ENCODE peak calls at places on chromosomes 16 and 17, in six cellular contexts. I is mesothelial cell of epicardium, Q is cardiac fibroblast, Z is AG09309, R is body of pancreas, B is RWPE1. U is an unnamed sample.

GRCh38 chr16:53756329-53756996 is 52.5 kb downstream of the FTO start:
- DNase-seq in I (no peak), Q (no peak), Z (no peak), R (no peak), B (no peak), U (no peak)

GRCh38 chr17:30526401-30526800 is 49.2 kb downstream of the GOSR1 start:
- DNase-seq in I (no peak), Q (no peak), Z (no peak), R (no peak), B (no peak), U (no peak)

GRCh38 chr16:49472598-49472997 is 99.0 kb downstream of the C16orf78 start:
- DNase-seq in I (no peak), Q (no peak), Z (no peak), R (no peak), B (no peak), U (no peak)

GRCh38 chr16:66521951-66522771 is 27.8 kb downstream of the TK2 start:
- DNase-seq in I (no peak), Q (peak), Z (no peak), R (no peak), B (no peak), U (peak)

GRCh38 chr16:2015117-2015946 is 4.3 kb upstream of the NPW start:
- DNase-seq in I (no peak), Q (peak), Z (no peak), R (no peak), B (peak), U (no peak)

GRCh38 chr17:45823598-45823997 is 21.1 kb upstream of the SPPL2C start:
- DNase-seq in I (no peak), Q (no peak), Z (no peak), R (no peak), B (no peak), U (no peak)

GRCh38 chr17:32596666-32597065 is 109.9 kb downstream of the CDK5R1 start:
- DNase-seq in I (no peak), Q (peak), Z (no peak), R (no peak), B (no peak), U (no peak)

GRCh38 chr17:62179525-62180161 is 114.6 kb upstream of the MED13 start:
- DNase-seq in I (no peak), Q (peak), Z (peak), R (no peak), B (peak), U (no peak)

GRCh38 chr17:19260958-19261357 is 23.8 kb downstream of the EPN2 start:
- DNase-seq in I (no peak), Q (no peak), Z (no peak), R (no peak), B (peak), U (no peak)

GRCh38 chr16:69318911-69319289 is 7.8 kb downstream of the VPS4A start:
- DNase-seq in I (no peak), Q (no peak), Z (no peak), R (no peak), B (no peak), U (no peak)

GRCh38 chr17:671076-671762 is 43.4 kb downstream of the VPS53 start:
- DNase-seq in I (no peak), Q (no peak), Z (no peak), R (no peak), B (no peak), U (no peak)

GRCh38 chr16:61871837-61872777 is 164.1 kb downstream of the CDH8 start:
- DNase-seq in I (no peak), Q (no peak), Z (no peak), R (no peak), B (no peak), U (no peak)

GRCh38 chr16:5882087-5882661 is 784.6 kb upstream of the EEF2KMT start:
- DNase-seq in I (no peak), Q (no peak), Z (no peak), R (no peak), B (no peak), U (no peak)

GRCh38 chr17:82569621-82570020 is 50.1 kb downstream of the FOXK2 start:
- DNase-seq in I (no peak), Q (no peak), Z (no peak), R (no peak), B (no peak), U (no peak)

GRCh38 chr17:76248013-76248782 is 7.9 kb upstream of the RNF157 start:
- DNase-seq in I (no peak), Q (no peak), Z (no peak), R (no peak), B (no peak), U (no peak)

GRCh38 chr16:19524356-19524865 is 669 bp downstream of the CCP110 start:
- DNase-seq in I (no peak), Q (no peak), Z (no peak), R (no peak), B (peak), U (no peak)

GRCh38 chr16:30018731-30019158 is 4.3 kb upstream of the C16orf92 start:
- DNase-seq in I (no peak), Q (peak), Z (no peak), R (no peak), B (no peak), U (no peak)

GRCh38 chr17:6177941-6178694 is 107.9 kb downstream of the WSCD1 start:
- DNase-seq in I (no peak), Q (no peak), Z (no peak), R (no peak), B (no peak), U (no peak)

GRCh38 chr17:40351185-40352043 is 13.1 kb downstream of the GJD3 start:
- DNase-seq in I (no peak), Q (no peak), Z (no peak), R (no peak), B (no peak), U (no peak)

GRCh38 chr17:17944253-17944652 is 27.9 kb downstream of the TOM1L2 start:
- DNase-seq in I (no peak), Q (no peak), Z (no peak), R (no peak), B (no peak), U (no peak)

GRCh38 chr17:70871180-70871818 is 702.0 kb downstream of the KCNJ2 start:
- DNase-seq in I (no peak), Q (no peak), Z (no peak), R (no peak), B (no peak), U (no peak)

GRCh38 chr17:45262516-45263476 is 902 bp upstream of the SPATA32 start:
- DNase-seq in I (no peak), Q (peak), Z (no peak), R (no peak), B (no peak), U (no peak)

GRCh38 chr16:79716645-79717323 is 116.2 kb upstream of the MAF start:
- DNase-seq in I (no peak), Q (peak), Z (no peak), R (no peak), B (no peak), U (no peak)

GRCh38 chr17:50949128-50950001 is 83.2 kb upstream of the TOB1 start:
- DNase-seq in I (no peak), Q (no peak), Z (no peak), R (no peak), B (no peak), U (peak)

GRCh38 chr17:76173474-76173873 is 32.4 kb upstream of the FOXJ1 start:
- DNase-seq in I (no peak), Q (no peak), Z (no peak), R (no peak), B (no peak), U (no peak)

GRCh38 chr16:13997933-13998332 is 73.2 kb upstream of the MRTFB start:
- DNase-seq in I (no peak), Q (no peak), Z (no peak), R (no peak), B (no peak), U (no peak)

GRCh38 chr17:51818777-51819176 is 339.7 kb downstream of the CA10 start:
- DNase-seq in I (no peak), Q (no peak), Z (no peak), R (no peak), B (no peak), U (no peak)

GRCh38 chr16:85524630-85525463 is 88.3 kb upstream of the GSE1 start:
- DNase-seq in I (no peak), Q (peak), Z (no peak), R (no peak), B (peak), U (no peak)

GRCh38 chr17:9271989-9272388 is 250.7 kb downstream of the NTN1 start:
- DNase-seq in I (no peak), Q (no peak), Z (no peak), R (no peak), B (no peak), U (no peak)
- TF ChIP-seq CTCF in I (no peak), Q (no peak), Z (no peak), R (no peak), B (no peak), U (no peak)

GRCh38 chr17:14299261-14300093 is 1.4 kb upstream of the HS3ST3B1 start:
- DNase-seq in I (no peak), Q (peak), Z (no peak), R (peak), B (no peak), U (peak)

GRCh38 chr17:14298221-14298994 is 2.5 kb upstream of the HS3ST3B1 start:
- DNase-seq in I (no peak), Q (no peak), Z (no peak), R (no peak), B (no peak), U (no peak)

GRCh38 chr17:14295676-14296075 is 5.2 kb upstream of the HS3ST3B1 start:
- DNase-seq in I (no peak), Q (no peak), Z (no peak), R (no peak), B (no peak), U (no peak)

GRCh38 chr17:14296511-14296910 is 4.4 kb upstream of the HS3ST3B1 start:
- DNase-seq in I (no peak), Q (no peak), Z (no peak), R (no peak), B (no peak), U (no peak)

GRCh38 chr17:14297161-14297851 is 3.6 kb upstream of the HS3ST3B1 start:
- DNase-seq in I (no peak), Q (peak), Z (no peak), R (peak), B (no peak), U (peak)
- TF ChIP-seq CTCF in I (no peak), Q (peak), Z (peak), R (no peak), B (peak), U (no peak)

DNA sequence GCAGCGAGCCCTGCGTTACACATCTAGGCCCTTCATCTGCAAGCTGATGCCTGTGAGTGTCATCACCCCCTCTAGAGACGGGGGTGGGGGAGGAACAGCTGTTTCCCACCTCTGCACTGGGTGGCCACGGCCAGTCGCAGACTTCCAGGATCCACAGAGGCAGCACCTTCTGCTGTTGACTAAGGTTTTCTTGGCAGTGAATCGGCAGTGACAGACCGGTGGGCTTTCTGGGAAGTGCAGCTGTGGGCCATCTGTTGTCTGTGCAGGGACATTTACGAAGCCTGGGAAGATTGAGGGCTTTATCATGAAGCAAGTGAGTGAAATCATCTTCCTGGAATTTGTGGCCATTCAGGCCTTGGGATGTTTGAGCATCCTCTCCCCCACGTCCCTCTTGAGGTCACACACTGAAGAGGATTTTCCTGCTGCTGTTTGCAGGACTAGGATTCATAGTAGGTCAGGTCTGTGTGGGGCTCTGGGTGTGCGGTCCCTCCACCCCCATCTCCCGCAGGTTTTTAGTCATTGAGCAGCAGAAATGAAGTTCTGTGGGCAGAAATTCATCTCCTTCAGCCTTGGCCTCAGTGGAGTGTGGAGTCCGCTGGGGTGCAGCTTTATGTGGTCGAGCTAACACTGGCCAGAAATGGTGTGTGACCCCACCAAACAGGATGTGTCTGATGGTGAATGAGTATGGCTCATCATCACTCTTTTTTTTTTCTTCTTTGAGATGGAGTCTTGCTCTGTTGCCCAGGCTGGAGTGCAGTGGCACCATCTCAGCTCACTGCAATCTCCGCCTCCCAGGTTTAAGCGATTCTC is 12.0 kb downstream of the PGS1 start:
- DNase-seq in I (no peak), Q (peak), Z (peak), R (no peak), B (no peak), U (no peak)
- TF ChIP-seq CTCF in I (no peak), Q (peak), Z (peak), R (no peak), B (no peak), U (no peak)

GRCh38 chr16:57972285-57972684 is 1.4 kb upstream of the CNGB1 start:
- DNase-seq in I (no peak), Q (no peak), Z (no peak), R (no peak), B (no peak), U (no peak)

GRCh38 chr16:57970319-57970718 is 609 bp downstream of the CNGB1 start:
- DNase-seq in I (no peak), Q (no peak), Z (no peak), R (no peak), B (no peak), U (no peak)

GRCh38 chr16:57971848-57972247 is 920 bp upstream of the CNGB1 start:
- DNase-seq in I (no peak), Q (no peak), Z (no peak), R (no peak), B (no peak), U (no peak)

GRCh38 chr16:57969451-57970123 is 1.3 kb downstream of the CNGB1 start:
- DNase-seq in I (no peak), Q (no peak), Z (no peak), R (no peak), B (no peak), U (no peak)

DNA sequence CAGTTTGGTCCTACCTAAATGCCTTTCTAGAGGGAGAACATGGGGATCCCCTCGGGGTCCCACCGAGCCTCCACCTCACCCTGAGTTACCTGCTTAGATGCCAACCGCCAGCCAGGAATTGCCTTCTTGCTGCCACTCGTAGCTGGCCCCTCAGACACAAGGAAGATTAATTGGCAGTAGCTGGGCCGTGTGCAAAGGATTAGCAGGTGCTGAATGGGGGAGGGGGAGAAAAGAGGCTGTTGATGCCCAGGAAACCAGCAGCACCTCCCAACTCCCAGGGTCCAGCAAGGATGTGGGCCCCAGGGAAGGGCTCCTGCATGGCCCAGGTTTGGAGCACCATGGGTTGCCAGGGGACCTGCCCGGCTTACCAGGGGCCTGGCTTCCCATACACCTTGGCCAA is at the start of gene CNGB1:
- DNase-seq in I (no peak), Q (no peak), Z (no peak), R (no peak), B (no peak), U (no peak)
- TF ChIP-seq CTCF in I (no peak), Q (no peak), Z (no peak), R (no peak), B (no peak), U (no peak)

DNA sequence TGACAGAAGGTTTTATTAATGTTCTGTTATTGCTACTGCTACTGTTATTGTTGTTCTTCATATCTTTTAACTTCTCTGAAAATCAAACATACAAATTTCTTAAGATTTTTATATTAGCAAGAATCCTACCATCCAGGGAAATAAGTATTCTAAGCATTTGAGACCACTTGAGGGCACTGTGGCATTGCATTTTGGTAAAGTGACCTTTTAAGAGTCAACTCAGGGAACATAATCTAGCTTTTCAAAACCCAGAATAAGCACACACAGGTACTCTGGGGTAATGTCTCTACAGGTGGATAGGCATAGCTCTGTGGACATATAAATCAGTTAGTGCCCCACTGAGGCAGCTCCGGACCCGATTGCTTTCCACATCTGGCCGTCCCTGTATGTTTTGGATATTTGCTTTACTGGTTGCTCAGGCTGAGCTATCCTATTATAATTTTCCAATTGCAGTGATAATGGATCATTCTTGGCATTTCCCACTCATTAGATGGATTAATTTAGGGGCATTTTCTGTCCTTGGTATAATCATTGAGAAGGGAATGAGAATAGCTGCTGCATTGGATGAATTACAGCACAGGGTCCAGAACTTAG is 1425.1 kb upstream of the CDH8 start:
- DNase-seq in I (no peak), Q (peak), Z (peak), R (no peak), B (peak), U (no peak)
- TF ChIP-seq CTCF in I (peak), Q (peak), Z (peak), R (no peak), B (peak), U (no peak)

DNA sequence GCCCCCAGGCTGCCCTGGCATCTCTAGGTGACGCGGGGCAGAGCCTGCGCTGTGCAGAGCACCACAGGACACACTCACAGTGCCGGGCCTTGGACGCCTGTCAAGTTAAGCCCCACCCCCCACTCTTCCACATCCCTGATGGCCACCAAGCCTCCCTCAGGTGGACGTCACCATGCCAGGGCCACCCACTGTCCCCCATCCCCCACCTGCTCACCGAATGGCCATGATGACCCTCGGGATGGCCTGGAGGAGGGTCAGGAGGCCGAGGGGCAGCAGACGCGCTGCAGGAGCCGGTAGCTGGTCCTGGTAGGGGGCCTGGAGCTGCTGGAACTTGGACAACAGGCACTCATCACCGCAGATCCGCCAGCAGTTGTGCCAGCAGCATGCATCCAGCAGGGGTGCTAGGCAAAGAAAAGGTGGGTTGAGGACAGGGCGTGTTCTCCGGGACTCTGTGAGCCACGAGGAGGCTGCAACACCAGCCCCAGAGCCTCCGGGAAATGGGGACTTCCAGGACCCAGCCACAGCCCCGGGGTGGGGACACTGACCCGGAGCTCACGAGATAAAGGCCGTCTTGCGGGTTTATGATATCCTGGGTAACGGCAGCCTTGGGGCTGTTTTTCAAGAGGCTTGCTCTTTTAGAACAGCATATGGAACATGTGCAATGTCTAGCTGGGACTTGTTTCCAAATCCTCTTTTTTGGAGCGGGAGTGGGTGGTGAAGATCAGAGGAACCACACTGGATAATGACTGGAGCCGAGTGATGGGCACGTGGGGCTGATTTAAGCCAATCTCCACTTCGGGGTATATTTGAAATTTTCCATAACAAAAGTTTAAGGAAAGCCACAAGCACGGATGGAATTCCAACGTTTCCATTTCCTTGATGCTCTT is 11.4 kb downstream of the C16orf95 start:
- DNase-seq in I (no peak), Q (peak), Z (no peak), R (no peak), B (no peak), U (no peak)
- TF ChIP-seq CTCF in I (no peak), Q (peak), Z (peak), R (no peak), B (no peak), U (no peak)

GRCh38 chr17:7915611-7916382 is at the start of gene RNF227:
- DNase-seq in I (peak), Q (peak), Z (peak), R (peak), B (peak), U (peak)
- TF ChIP-seq CTCF in I (no peak), Q (no peak), Z (no peak), R (no peak), B (no peak), U (no peak)

GRCh38 chr17:59108400-59109102 is 1.9 kb upstream of the TRIM37 start:
- DNase-seq in I (no peak), Q (no peak), Z (no peak), R (no peak), B (no peak), U (no peak)

GRCh38 chr17:59105852-59106462 is 723 bp downstream of the TRIM37 start:
- DNase-seq in I (peak), Q (peak), Z (no peak), R (peak), B (peak), U (no peak)

GRCh38 chr17:59110973-59111372 is 4.3 kb upstream of the TRIM37 start:
- DNase-seq in I (no peak), Q (no peak), Z (no peak), R (no peak), B (no peak), U (no peak)

GRCh38 chr17:59107306-59107670 is 608 bp upstream of the TRIM37 start:
- DNase-seq in I (no peak), Q (no peak), Z (no peak), R (no peak), B (peak), U (no peak)

GRCh38 chr17:59106463-59107305 is at the start of gene TRIM37:
- DNase-seq in I (peak), Q (peak), Z (peak), R (peak), B (peak), U (peak)
- TF ChIP-seq CTCF in I (no peak), Q (no peak), Z (no peak), R (no peak), B (peak), U (no peak)

U was measured in natural killer cell.